ENCODE peak calls at places on chromosomes 3 and 15, in four cellular contexts. P is endodermal cell, G is A549, M is fibroblast of lung. Q is an unnamed sample.

GRCh38 chr3:150723946-150724345 is 20.2 kb upstream of the ERICH6 start:
- DNase-seq in P (no peak), G (no peak), M (no peak), Q (no peak)

GRCh38 chr3:150170843-150171513 is 200.3 kb upstream of the PFN2 start:
- DNase-seq in P (no peak), G (no peak), M (peak), Q (no peak)

GRCh38 chr3:131501949-131502348 is 822 bp downstream of the MRPL3 start:
- DNase-seq in P (no peak), G (no peak), M (no peak), Q (no peak)

GRCh38 chr3:11379238-11379823 is 107.1 kb downstream of the ATG7 start:
- DNase-seq in P (peak), G (peak), M (peak), Q (no peak)

GRCh38 chr15:101501703-101502373 is 12.3 kb upstream of the PCSK6 start:
- DNase-seq in P (peak), G (peak), M (no peak), Q (no peak)

GRCh38 chr3:156817931-156818765 is 8.0 kb upstream of the LEKR1 start:
- DNase-seq in P (no peak), G (no peak), M (no peak), Q (no peak)

GRCh38 chr3:15271785-15272381 is 60.5 kb downstream of the SH3BP5 start:
- DNase-seq in P (peak), G (no peak), M (no peak), Q (no peak)

GRCh38 chr3:102158080-102158756 is 276.6 kb upstream of the ZPLD1 start:
- DNase-seq in P (no peak), G (no peak), M (peak), Q (no peak)

GRCh38 chr15:101449471-101450425 is 39.8 kb downstream of the PCSK6 start:
- DNase-seq in P (no peak), G (no peak), M (no peak), Q (no peak)

GRCh38 chr15:80974914-80975313 is 14.7 kb downstream of the MESD start:
- DNase-seq in P (no peak), G (no peak), M (no peak), Q (no peak)

GRCh38 chr15:91946914-91947313 is 93.4 kb downstream of the SLCO3A1 start:
- DNase-seq in P (peak), G (no peak), M (no peak), Q (no peak)

DNA sequence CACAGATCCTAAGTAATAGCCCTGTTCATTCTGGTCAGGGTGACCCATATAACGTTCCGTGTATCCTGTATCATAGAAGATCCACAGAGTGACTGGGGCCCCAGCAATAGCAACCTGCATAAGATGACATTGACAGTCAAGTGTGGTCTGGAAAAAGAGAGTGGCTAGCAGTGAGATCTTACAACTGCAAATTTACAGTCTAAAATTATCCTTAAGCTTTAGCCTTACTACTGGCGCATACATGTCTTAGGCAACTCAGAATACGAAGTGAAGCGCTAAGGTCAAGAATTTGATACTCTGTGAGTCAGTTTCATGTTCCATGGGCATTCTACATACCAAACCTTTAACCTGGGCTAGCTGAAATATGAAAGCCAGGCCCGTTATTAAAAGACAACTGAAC is 29.2 kb upstream of the IGDCC4 start:
- DNase-seq in P (no peak), G (no peak), M (peak), Q (no peak)
- H3K27ac ChIP-seq in P (no peak), G (no peak), M (no peak), Q (no peak)

DNA sequence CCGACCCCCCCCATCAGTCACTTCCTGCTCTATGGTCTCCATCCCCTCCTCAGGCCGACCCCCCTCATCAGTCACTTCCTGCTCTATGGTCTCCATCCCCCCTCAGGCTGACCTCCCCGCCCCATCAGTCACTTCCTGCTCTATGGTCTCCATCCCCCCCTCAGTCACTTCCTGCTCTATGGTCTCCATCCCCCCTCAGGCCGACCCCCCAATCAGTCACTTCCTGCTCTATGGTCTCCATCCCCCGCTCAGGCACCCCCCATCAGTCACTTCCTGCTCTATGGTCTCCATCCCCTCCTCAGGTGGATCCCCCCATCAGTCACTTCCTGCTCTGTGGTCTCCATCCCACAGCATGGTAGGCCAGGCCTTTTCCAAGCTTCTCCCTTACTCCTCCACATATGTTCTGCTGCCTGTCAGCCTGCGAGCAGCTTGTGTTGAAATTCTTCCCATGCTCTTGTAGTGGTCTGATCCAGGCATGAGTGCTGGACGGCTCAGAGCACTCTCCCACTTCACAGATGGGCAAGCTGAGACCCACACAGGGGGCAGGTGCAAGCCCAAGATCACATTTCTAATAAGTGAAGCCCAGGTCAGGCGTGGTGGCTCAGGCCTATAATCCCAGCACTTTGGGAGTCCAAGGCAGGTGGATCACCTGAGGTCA is 36.8 kb downstream of the BDH1 start:
- DNase-seq in P (peak), G (no peak), M (no peak), Q (no peak)
- H3K27ac ChIP-seq in P (no peak), G (peak), M (no peak), Q (no peak)

GRCh38 chr3:116226245-116226644 is 219.0 kb downstream of the LSAMP start:
- DNase-seq in P (no peak), G (no peak), M (no peak), Q (no peak)
- H3K27ac ChIP-seq in P (no peak), G (no peak), M (no peak), Q (no peak)

DNA sequence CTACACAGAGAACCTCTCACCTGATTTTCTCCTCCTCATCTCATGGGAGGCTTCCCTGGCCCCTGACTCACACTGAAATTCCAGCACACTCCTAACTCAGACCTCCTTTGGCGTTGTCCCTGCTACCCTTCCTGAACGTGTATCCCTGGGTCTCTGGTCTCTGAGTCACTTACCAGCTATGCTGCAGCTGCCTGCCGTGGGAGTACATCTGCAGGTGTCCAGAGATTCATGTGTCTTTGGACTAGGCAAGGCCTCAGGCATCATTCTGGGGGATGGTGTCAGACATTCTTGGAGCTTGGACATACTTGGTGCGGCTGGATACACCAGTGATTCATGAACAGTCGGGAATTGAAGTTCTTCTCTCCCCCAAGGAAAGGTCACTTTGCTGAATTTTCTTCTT is 148.8 kb upstream of the TRIM42 start:
- DNase-seq in P (no peak), G (peak), M (peak), Q (peak)
- H3K27ac ChIP-seq in P (no peak), G (no peak), M (no peak), Q (peak)

DNA sequence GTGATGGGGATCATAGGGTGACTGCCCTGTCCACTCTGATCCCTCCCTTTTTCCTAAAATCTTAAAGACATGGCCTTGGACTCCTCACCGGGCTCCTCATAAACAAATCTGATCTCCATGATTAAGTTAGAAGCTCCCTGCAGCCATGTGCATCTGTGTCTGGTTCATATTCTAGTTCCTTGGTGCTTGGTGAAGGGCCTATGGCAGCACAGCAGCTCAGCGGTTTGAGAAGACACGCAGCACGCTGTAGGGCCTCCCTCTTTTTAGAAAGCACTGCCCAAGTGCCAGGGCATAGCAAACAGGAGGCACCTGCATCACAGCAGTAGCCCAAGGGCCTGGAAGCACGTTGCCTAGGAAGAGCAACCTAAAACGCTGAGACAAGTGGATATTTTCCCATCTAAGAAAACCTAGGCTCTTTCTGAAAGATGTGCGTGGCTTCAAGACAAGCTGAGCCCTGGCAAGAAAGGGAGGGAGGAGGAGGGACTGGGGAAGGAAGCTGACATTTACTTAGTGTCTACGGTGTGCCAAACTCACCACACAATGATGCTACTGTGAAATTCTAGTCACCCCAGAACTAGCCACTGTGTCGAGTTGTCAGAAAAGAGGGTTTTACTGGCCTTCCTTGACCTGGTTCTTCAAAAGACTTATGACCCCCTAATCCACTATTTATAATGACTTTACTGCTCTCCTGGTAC is 14.9 kb upstream of the ULK3 start:
- DNase-seq in P (no peak), G (no peak), M (no peak), Q (no peak)
- H3K27ac ChIP-seq in P (no peak), G (no peak), M (no peak), Q (no peak)

DNA sequence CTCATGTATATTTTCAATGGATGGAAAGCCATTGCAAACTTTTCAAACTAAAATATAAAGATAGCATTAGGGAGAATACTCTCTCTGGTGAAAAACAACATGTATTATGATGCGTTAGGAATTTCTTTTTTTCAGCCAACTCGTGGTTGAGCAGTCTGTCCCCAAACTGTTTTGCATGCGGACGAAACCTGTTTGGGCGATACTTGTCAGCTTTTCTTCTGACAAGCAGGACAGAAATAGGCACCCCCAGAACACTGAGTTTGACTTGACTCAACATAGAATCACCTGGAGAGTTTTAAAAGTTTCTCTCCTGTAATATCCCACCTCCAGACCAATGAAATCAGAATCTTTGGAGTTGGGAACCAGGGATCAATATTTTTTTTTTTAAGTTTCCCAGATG is 417.5 kb upstream of the TPRG1 start:
- DNase-seq in P (no peak), G (no peak), M (no peak), Q (no peak)
- H3K27ac ChIP-seq in P (no peak), G (no peak), M (no peak), Q (no peak)

DNA sequence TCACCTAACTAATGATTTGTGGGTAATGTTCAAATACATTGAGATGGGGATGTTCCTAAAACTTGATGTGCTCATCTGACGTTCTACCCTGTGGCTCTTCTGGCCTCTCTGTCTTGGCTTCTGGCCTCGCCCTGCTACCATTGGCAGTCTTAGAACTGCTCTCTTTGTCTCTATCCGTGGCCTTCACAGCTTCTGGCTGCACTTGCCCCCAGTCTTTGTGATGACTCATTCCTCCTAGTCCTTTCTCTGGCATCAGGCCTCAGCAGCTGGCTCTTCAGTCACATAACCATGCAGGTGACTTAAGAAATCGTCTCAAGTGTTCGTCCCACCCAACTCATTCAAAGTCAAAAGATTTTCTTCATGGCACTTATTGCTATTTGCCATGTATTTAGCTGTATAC is 188.1 kb downstream of the BBX start:
- DNase-seq in P (peak), G (peak), M (peak), Q (no peak)
- H3K27ac ChIP-seq in P (no peak), G (no peak), M (no peak), Q (no peak)

DNA sequence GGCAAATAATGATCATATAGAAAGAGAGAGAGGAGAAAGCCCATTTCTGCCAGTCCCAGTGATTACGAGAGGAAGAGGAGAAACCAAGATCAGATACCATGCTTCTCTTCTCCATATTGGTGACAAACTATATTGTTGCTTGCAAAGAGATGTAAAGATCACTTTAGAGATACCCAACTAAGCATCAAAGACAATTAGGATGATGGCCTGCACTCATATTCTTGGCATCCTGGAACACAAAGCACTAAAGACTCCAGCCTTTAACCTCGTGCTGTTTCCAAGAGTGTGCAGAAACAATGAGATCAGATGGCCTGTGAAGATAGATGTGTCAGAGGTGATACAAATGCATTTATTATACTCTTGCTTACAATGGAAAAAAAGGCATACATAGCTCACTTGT is 170.7 kb upstream of the TP63 start:
- DNase-seq in P (no peak), G (no peak), M (no peak), Q (no peak)
- H3K27ac ChIP-seq in P (no peak), G (no peak), M (no peak), Q (no peak)

DNA sequence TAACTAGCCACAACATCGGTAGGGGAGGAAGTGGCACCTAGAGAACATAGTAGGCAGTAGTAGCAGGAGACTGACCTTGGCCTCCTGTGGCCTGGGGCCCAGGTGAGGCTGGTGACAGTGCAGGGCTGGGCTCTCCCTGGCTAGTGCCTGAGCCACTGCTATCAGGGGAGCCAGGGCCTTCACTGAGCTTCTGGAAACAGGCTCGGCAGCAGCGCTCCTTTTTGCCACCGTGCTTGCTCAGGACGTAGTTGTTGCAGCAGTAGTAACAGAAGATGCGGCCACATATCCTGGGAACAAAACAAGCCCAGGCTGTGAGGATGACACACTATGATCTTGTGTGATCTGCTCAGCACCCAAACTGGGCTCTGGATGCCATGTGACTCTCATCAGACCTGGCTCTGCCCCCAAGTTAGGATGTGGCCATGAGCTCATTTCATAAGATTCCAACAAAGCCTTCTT is 15.1 kb downstream of the CXCR6 start:
- DNase-seq in P (peak), G (no peak), M (no peak), Q (no peak)
- H3K27ac ChIP-seq in P (no peak), G (no peak), M (no peak), Q (no peak)